ENCODE peak calls at places on chromosome 2, in nine cellular contexts. X, J, Z, V, F, U, B, O and Q are unnamed samples.

GRCh38 chr2:151007365-151007764 is 254.3 kb downstream of the RBM43 start:
- DNase-seq in X (no peak), J (no peak), Z (no peak), V (no peak), F (peak; percentile 38), U (peak; percentile 9), B (no peak), O (no peak), Q (no peak)

GRCh38 chr2:127591221-127591923 is 54.6 kb upstream of the GPR17 start:
- DNase-seq in X (peak; percentile 63), J (peak; percentile 78), Z (no peak), V (peak; percentile 73), F (peak; percentile 68), U (peak; percentile 53), B (peak; percentile 36), O (peak; percentile 26), Q (peak; percentile 72)

GRCh38 chr2:121999273-121999672 is 243.8 kb downstream of the TSN start:
- DNase-seq in X (no peak), J (no peak), Z (no peak), V (no peak), F (no peak), U (no peak), B (no peak), O (no peak), Q (peak; percentile 40)

GRCh38 chr2:232330068-232330999 is 48.2 kb upstream of the ALPP start:
- DNase-seq in X (no peak), J (no peak), Z (no peak), V (no peak), F (peak; percentile 20), U (no peak), B (no peak), O (no peak), Q (no peak)

GRCh38 chr2:162245051-162245450 is 1.8 kb upstream of the FAP start:
- DNase-seq in X (no peak), J (no peak), Z (no peak), V (no peak), F (no peak), U (no peak), B (no peak), O (no peak), Q (peak; percentile 31)

GRCh38 chr2:149908731-149909690 is 321.4 kb upstream of the MMADHC start:
- DNase-seq in X (no peak), J (no peak), Z (no peak), V (peak; percentile 20), F (no peak), U (no peak), B (no peak), O (no peak), Q (no peak)

GRCh38 chr2:220165401-220165800 is 538.0 kb downstream of the SLC4A3 start:
- DNase-seq in X (no peak), J (no peak), Z (no peak), V (no peak), F (no peak), U (no peak), B (no peak), O (peak; percentile 32), Q (no peak)

GRCh38 chr2:98036349-98037000 is 40.7 kb upstream of the TMEM131 start:
- DNase-seq in X (no peak), J (no peak), Z (no peak), V (no peak), F (peak; percentile 78), U (no peak), B (no peak), O (no peak), Q (no peak)

GRCh38 chr2:3489449-3490115 is 29.7 kb downstream of the ADI1 start:
- DNase-seq in X (no peak), J (no peak), Z (no peak), V (no peak), F (no peak), U (no peak), B (peak; percentile 13), O (no peak), Q (no peak)